ENCODE peak calls at places on chromosomes 4 and X, in nine cellular contexts. I is tibial nerve, P is A549, X is ovary, Z is stomach, K is GM12878, L is K562, S is sigmoid colon, H is HepG2. J is an unnamed sample.

GRCh38 chr4:147733614-147734344 is 1.9 kb downstream of the ARHGAP10 start:
- DNase-seq in I (peak), P (no peak), X (peak), Z (no peak), K (no peak), L (no peak), S (no peak), H (no peak), J (no peak)

GRCh38 chr4:153725070-153725810 is 34.6 kb downstream of the RNF175 start:
- DNase-seq in I (no peak), P (no peak), X (no peak), Z (no peak), K (no peak), L (no peak), S (no peak), H (no peak), J (no peak)

GRCh38 chr4:61152433-61152832 is 47.7 kb upstream of the ADGRL3 start:
- DNase-seq in I (no peak), P (no peak), X (no peak), Z (no peak), K (no peak), L (no peak), S (no peak), H (no peak), J (no peak)

GRCh38 chr4:81606796-81607550 is 135.3 kb upstream of the RASGEF1B start:
- DNase-seq in I (no peak), P (no peak), X (peak), Z (no peak), K (no peak), L (no peak), S (no peak), H (no peak), J (no peak)

GRCh38 chrX:63330681-63331080 is 20.5 kb downstream of the SPIN4 start:
- DNase-seq in I (no peak), P (peak), X (no peak), Z (no peak), K (no peak), L (no peak), S (no peak), H (no peak), J (no peak)

GRCh38 chr4:163382178-163382869 is 38.6 kb downstream of the NPY5R start:
- DNase-seq in I (no peak), P (peak), X (no peak), Z (no peak), K (no peak), L (no peak), S (no peak), H (no peak), J (no peak)

GRCh38 chr4:140243345-140243753 is 89.4 kb upstream of the MAML3 start:
- DNase-seq in I (no peak), P (no peak), X (no peak), Z (peak), K (peak), L (no peak), S (no peak), H (no peak), J (no peak)

GRCh38 chr4:31107362-31107761 is 387.2 kb downstream of the PCDH7 start:
- DNase-seq in I (no peak), P (no peak), X (no peak), Z (no peak), K (no peak), L (no peak), S (no peak), H (no peak), J (no peak)

GRCh38 chrX:43805579-43805978 is 76.7 kb downstream of the MAOB start:
- DNase-seq in I (no peak), P (peak), X (no peak), Z (no peak), K (no peak), L (no peak), S (no peak), H (no peak), J (no peak)

GRCh38 chr4:95106408-95106928 is 348.7 kb downstream of the BMPR1B start:
- DNase-seq in I (no peak), P (no peak), X (no peak), Z (no peak), K (no peak), L (no peak), S (no peak), H (no peak), J (no peak)

GRCh38 chr4:46354863-46355262 is 35.1 kb downstream of the GABRA2 start:
- DNase-seq in I (no peak), P (no peak), X (no peak), Z (no peak), K (no peak), L (no peak), S (no peak), H (no peak), J (no peak)

GRCh38 chr4:25421819-25422511 is 44.9 kb downstream of the ANAPC4 start:
- DNase-seq in I (peak), P (no peak), X (no peak), Z (no peak), K (no peak), L (no peak), S (no peak), H (no peak), J (no peak)

GRCh38 chrX:64229145-64229544 is 1.3 kb downstream of the ASB12 start:
- DNase-seq in I (no peak), P (no peak), X (no peak), Z (no peak), K (no peak), L (no peak), S (no peak), H (no peak), J (no peak)

GRCh38 chr4:76696109-76696508 is 201.8 kb downstream of the SOWAHB start:
- DNase-seq in I (no peak), P (no peak), X (no peak), Z (no peak), K (no peak), L (no peak), S (no peak), H (peak), J (no peak)

GRCh38 chrX:101206471-101206870 is 13.1 kb upstream of the DRP2 start:
- DNase-seq in I (no peak), P (peak), X (no peak), Z (no peak), K (no peak), L (peak), S (no peak), H (peak), J (no peak)
- TF ChIP-seq CTCF in I (no peak), P (peak), X (no peak), Z (peak), K (peak), L (peak), S (peak), H (peak), J (no peak)

GRCh38 chrX:112779139-112779538 is 61.5 kb downstream of the AMOT start:
- DNase-seq in I (no peak), P (no peak), X (no peak), Z (no peak), K (no peak), L (no peak), S (no peak), H (no peak), J (no peak)
- H3K4me3 ChIP-seq in I (no peak), P (no peak), X (no peak), Z (no peak), K (no peak), L (no peak), S (no peak), H (no peak), J (no peak)

GRCh38 chr4:138308421-138308820 is 66.3 kb upstream of the SLC7A11 start:
- DNase-seq in I (no peak), P (peak), X (no peak), Z (no peak), K (no peak), L (no peak), S (no peak), H (no peak), J (no peak)
- TF ChIP-seq EP300 in I (no peak), P (no peak), X (no peak), Z (no peak), K (no peak), L (no peak), S (no peak), H (no peak), J (no peak)

GRCh38 chr4:33802578-33802977 is 2441.7 kb downstream of the ARAP2 start:
- DNase-seq in I (no peak), P (no peak), X (no peak), Z (no peak), K (no peak), L (no peak), S (no peak), H (no peak), J (no peak)
- TF ChIP-seq CTCF in I (no peak), P (no peak), X (no peak), Z (no peak), K (no peak), L (no peak), S (no peak), H (no peak), J (no peak)

DNA sequence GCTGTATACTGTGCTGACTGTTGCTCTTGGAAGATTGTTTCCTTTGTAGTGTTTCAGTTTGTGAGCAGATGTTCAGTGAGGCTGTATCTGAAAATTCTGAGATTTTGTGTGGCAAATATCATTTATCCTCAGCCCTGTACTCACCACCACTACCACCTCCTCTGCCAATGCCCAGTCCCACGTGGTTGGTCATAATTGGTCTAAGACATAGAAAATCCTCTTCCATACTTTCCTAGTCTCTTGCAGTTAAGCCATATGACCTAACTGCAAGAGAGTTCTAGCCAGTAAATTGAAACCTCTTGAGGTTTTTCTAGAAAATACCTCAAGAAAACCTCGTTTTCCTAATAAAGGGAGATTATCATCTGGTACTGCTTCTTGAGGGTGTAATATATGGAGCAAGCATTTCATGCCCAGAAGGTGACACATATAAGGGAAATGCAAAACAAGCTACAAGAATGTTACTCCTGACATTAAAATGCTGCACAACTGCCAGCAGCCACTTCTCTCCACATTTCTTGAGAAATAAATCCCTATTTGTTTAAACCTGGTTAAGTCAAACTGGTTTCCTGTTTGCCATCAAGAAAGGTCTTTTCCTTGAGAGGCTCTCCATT is 32.8 kb downstream of the ABCE1 start:
- DNase-seq in I (no peak), P (no peak), X (no peak), Z (no peak), K (no peak), L (no peak), S (no peak), H (no peak), J (no peak)
- H3K4me3 ChIP-seq in I (no peak), P (no peak), X (no peak), Z (no peak), K (no peak), L (no peak), S (no peak), H (no peak), J (no peak)

GRCh38 chr4:145260091-145260490 is 79.7 kb upstream of the OTUD4 start:
- DNase-seq in I (no peak), P (no peak), X (no peak), Z (no peak), K (no peak), L (no peak), S (no peak), H (no peak), J (no peak)
- TF ChIP-seq EP300 in I (no peak), P (no peak), X (no peak), Z (no peak), K (no peak), L (no peak), S (no peak), H (no peak), J (no peak)

GRCh38 chr4:47463235-47463956 is at the start of gene COMMD8:
- DNase-seq in I (peak), P (peak), X (peak), Z (peak), K (peak), L (peak), S (peak), H (peak), J (peak)
- TF ChIP-seq CTCF in I (peak), P (no peak), X (peak), Z (peak), K (peak), L (peak), S (peak), H (peak), J (peak)

DNA sequence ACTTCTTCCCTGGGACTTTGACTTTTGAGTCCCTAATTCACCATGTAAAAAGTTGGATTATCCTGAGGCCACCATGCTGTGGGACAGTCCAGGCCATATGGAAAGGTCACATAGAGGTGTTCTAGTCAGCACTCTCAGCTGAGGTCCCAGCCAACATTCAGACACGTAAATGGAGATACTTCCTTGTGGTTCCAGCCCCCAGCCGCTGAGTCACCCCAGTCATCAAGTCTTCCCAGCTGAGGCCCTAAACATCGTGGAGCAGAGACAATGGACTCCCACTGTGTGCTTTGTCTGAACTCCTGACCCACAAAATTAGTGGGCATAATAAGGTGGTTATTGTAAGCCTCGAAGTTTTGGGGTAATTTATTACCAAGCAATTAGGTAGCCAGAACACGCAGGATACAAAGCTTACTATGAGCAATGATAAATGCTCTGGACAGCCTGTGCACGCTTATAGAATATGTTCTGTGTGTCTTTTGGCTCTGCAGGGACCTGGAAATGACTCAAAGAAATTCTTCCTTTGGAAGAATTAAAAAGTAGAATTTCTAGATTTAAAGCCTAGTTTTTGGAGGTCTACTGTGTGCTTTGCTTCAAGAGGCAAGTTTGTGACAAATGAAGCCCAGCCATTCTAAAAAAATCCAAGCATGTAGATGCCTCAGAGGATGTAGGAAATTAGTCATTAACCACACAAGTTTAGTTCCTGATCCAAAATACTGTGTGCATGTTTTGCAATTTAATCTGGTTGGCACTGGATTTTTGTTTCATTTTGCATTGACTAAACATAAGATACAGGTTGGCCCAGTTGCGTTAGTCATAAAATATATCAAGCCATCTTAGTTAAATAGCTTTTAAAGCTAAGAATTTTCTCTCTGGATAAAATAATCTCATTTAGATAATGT is 33.3 kb upstream of the SLC9A7 start:
- DNase-seq in I (peak), P (peak), X (no peak), Z (peak), K (peak), L (no peak), S (no peak), H (peak), J (no peak)
- H3K4me3 ChIP-seq in I (no peak), P (no peak), X (no peak), Z (no peak), K (peak), L (no peak), S (no peak), H (no peak), J (no peak)

J was measured in suprapubic skin.